ENCODE peak calls at places on chromosome 16, in seven cellular contexts. D is ascending aorta, P is left ventricle myocardium inferior, Q is brain microvascular endothelial cell, V is HCT116, M is HFF-Myc, A is fibroblast of lung. E is an unnamed sample.

GRCh38 chr16:61715392-61715791 is 320.8 kb downstream of the CDH8 start:
- DNase-seq in M (no peak), P (no peak), V (no peak), A (no peak), Q (no peak), D (no peak), E (no peak)

GRCh38 chr16:22381392-22381791 is 7.0 kb upstream of the CDR2 start:
- DNase-seq in Q (no peak), A (no peak), P (no peak), M (no peak), D (no peak), V (no peak), E (no peak)

GRCh38 chr16:52574105-52574437 is 27.1 kb upstream of the TOX3 start:
- DNase-seq in Q (no peak), M (no peak), A (no peak), V (no peak), P (no peak), D (no peak), E (no peak)

GRCh38 chr16:84524346-84524920 is 20.0 kb upstream of the MEAK7 start:
- DNase-seq in M (no peak), A (no peak), D (no peak), V (no peak), P (no peak), Q (no peak), E (no peak)

GRCh38 chr16:48576927-48577326 is 33.1 kb downstream of the N4BP1 start:
- DNase-seq in V (no peak), D (no peak), Q (no peak), M (no peak), A (no peak), P (no peak), E (no peak)

GRCh38 chr16:50414152-50414551 is 45.4 kb upstream of the BRD7 start:
- DNase-seq in M (no peak), Q (no peak), A (no peak), P (no peak), V (no peak), D (no peak), E (no peak)

GRCh38 chr16:13936596-13937081 is 16.7 kb downstream of the ERCC4 start:
- DNase-seq in V (no peak), Q (peak; percentile 43), A (peak; percentile 83), D (no peak), M (no peak), P (no peak), E (no peak)

GRCh38 chr16:68993885-68994284 is 111.6 kb upstream of the HAS3 start:
- DNase-seq in P (no peak), Q (peak; percentile 54), A (peak; percentile 86), V (no peak), D (no peak), M (peak; percentile 36), E (peak; percentile 77)

GRCh38 chr16:57688487-57688986 is 6.1 kb upstream of the DRC7 start:
- DNase-seq in M (no peak), D (no peak), Q (no peak), A (no peak), P (no peak), V (no peak), E (no peak)

GRCh38 chr16:71201054-71201453 is 29.5 kb downstream of the HYDIN start:
- DNase-seq in M (no peak), P (no peak), V (no peak), Q (no peak), A (no peak), D (no peak), E (no peak)

GRCh38 chr16:69465083-69465721 is 40.8 kb downstream of the CYB5B start:
- DNase-seq in A (peak; percentile 78), D (no peak), Q (peak; percentile 35), P (no peak), M (no peak), V (no peak), E (no peak)

GRCh38 chr16:13568803-13569202 is 351.2 kb upstream of the ERCC4 start:
- DNase-seq in V (no peak), M (no peak), A (no peak), P (no peak), Q (no peak), D (no peak), E (no peak)

GRCh38 chr16:30499284-30499683 is 26.7 kb downstream of the ITGAL start:
- DNase-seq in M (no peak), P (no peak), D (no peak), Q (no peak), A (no peak), V (no peak), E (no peak)

GRCh38 chr16:2854700-2855309 is 3.2 kb downstream of the PRSS22 start:
- DNase-seq in V (no peak), Q (no peak), M (no peak), P (no peak), A (no peak), D (no peak), E (no peak)

GRCh38 chr16:1413684-1414531 is 596 bp downstream of the UNKL start:
- DNase-seq in D (no peak), V (peak; percentile 52), M (no peak), Q (peak; percentile 27), A (peak; percentile 54), P (peak; percentile 46), E (no peak)

GRCh38 chr16:57614546-57615343 is 13.7 kb upstream of the ADGRG1 start:
- DNase-seq in A (no peak), P (no peak), Q (no peak), D (no peak), V (no peak), M (no peak), E (no peak)

GRCh38 chr16:1534021-1535020 is 855 bp downstream of the TMEM204 start:
- DNase-seq in Q (no peak), P (no peak), A (peak; percentile 13), V (no peak), M (no peak), D (no peak), E (no peak)

GRCh38 chr16:46673320-46674013 is 15.5 kb downstream of the VPS35 start:
- DNase-seq in A (peak; percentile 72), V (peak; percentile 51), Q (peak; percentile 57), M (no peak), P (no peak), D (no peak), E (no peak)

GRCh38 chr16:54926166-54926838 is 4.4 kb upstream of the IRX5 start:
- DNase-seq in D (no peak), A (no peak), M (no peak), P (no peak), V (no peak), Q (no peak), E (no peak)

GRCh38 chr16:77213542-77214108 is 14.4 kb downstream of the SYCE1L start:
- DNase-seq in D (no peak), V (peak; percentile 98), M (peak; percentile 56), P (no peak), Q (peak; percentile 83), A (peak; percentile 83), E (peak; percentile 40)

GRCh38 chr16:56353054-56353921 is 72.1 kb downstream of the AMFR start:
- DNase-seq in A (no peak), M (no peak), V (no peak), Q (no peak), P (no peak), D (no peak), E (no peak)

GRCh38 chr16:62638964-62639861 is 603.0 kb upstream of the CDH8 start:
- DNase-seq in D (no peak), Q (no peak), M (no peak), P (no peak), V (no peak), A (no peak), E (no peak)

DNA sequence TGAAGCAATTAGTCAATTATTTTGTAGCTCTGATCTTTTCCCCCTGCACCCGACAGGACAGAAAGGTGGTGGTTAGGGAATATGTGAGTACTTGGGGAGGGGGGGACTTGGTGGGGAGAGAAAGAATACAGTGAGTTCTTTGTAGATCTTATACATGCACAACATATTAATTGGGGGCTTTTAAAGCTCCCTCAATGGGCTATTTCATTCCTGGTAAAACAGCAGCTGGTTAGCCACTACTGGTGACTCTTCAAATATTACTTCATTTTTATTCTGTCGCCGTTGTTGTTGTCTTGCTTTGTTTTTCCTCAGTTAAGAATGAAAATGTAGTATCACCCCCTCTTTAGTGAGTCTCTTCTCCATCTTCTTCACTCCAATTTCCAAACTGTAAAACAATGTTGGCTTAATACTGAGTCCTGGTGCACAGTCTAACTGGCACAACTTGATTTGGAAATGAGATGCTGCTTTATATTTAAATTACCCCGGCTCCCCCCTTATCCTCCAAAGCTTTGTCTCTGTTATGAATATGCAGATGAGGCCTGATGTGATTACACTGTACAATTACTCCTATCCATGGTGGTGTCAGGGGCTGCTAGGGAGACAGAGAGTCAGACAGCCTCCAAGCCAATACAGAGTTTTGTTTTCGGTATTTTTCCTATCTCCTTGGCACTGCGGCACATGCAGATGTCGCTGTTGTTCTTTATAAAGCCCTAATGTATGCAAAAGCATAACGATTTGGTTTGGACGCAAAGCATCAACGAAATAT is 256.8 kb upstream of the PMFBP1 start:
- DNase-seq in V (no peak), A (no peak), P (no peak), Q (no peak), M (no peak), D (no peak), E (no peak)
- TF ChIP-seq CTCF in V (no peak), A (no peak), P (no peak), Q (peak; percentile 9), M (no peak), D (no peak), E (no peak)

DNA sequence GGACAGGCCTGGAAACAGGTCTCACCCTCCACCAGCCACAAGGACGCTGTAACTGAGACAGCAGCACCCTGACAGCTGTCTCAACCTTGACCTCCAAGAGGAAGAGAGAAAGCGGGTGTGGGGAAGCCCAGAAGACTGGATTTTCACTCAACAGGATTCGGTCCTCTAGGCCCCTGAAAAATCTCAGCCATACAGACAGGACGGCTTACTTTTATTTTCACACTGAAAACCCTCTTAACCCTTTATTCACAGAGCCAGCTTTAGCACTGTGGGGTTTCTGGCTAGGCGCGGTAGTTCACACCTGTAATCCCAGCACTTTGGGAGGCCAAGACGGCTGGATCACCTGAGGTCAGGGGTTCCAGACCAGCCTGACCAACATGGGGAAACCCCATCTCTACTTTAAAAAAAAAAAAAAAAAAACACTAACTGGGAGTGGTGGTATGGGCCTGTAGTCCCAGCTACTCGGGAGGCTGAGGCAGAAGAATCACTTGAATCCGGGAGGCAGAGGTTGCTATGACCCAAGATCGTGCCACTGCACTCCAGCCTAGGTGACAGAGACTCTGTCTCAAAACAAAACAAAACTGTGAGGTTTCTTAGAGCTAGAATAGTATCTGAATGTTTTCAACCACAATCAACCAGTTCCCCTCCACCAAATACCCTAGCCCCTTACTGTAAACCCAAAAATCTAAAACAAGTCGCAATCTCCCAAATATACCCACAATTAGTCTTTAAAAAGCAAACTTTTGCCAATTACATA is 5.3 kb downstream of the ANKRD11 start:
- DNase-seq in M (no peak), Q (no peak), P (no peak), D (no peak), A (no peak), V (no peak), E (no peak)
- H3K4me3 ChIP-seq in M (no peak overlapping the region), Q (no peak overlapping the region), P (no peak overlapping the region), D (no peak overlapping the region), A (no peak overlapping the region), V (no peak overlapping the region), E (no peak overlapping the region)

GRCh38 chr16:87778476-87778829 is 12.7 kb upstream of the KLHDC4 start:
- DNase-seq in D (no peak), A (no peak), M (no peak), P (no peak), Q (no peak), V (no peak), E (no peak)
- TF ChIP-seq CTCF in D (no peak), A (no peak), M (no peak), P (no peak), Q (no peak), V (no peak), E (no peak)

DNA sequence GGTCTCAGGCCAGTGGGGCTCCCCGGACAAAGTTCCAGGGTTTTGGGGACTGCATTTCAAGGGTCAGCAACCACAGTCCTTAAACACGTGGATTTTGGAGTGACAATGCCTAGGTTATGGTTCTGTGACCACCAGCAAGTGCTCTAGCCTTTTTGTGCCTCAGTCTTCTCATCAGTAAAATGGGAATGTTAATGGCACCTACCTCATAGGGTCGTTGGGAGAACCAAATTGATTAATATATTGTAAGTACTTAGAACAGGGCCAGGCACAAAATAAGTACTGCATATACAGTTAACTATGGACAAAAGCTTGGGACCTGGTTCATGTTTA is 13.8 kb downstream of the IL4R start:
- DNase-seq in M (no peak), V (no peak), Q (no peak), A (no peak), P (no peak), D (no peak), E (no peak)
- H3K4me3 ChIP-seq in M (no peak overlapping the region), V (no peak overlapping the region), Q (no peak overlapping the region), A (no peak overlapping the region), P (peak overlapping the region; percentile 29), D (no peak overlapping the region), E (no peak overlapping the region)

E was measured in AG04449.